ENCODE peak calls at places on chromosomes 3 and 15, in four cellular contexts. D is activated CD8-positive, alpha-beta memory T cell treated with anti-CD3 and anti-CD28 coated beads for 48 hours; V is iris pigment epithelial cell; O is heart left ventricle. P is an unnamed sample.

GRCh38 chr3:187107989-187108388 is 31.3 kb downstream of the RPL39L start:
- DNase-seq in V (no peak), O (no peak), D (no peak), P (no peak)

GRCh38 chr3:57089043-57089442 is 28.6 kb downstream of the SPATA12 start:
- DNase-seq in V (no peak), O (no peak), D (no peak), P (no peak)

GRCh38 chr15:85704021-85704420 is 90.7 kb downstream of the KLHL25 start:
- DNase-seq in V (no peak), O (no peak), D (no peak), P (no peak)

GRCh38 chr3:101779808-101780366 is 876 bp downstream of the NXPE3 start:
- DNase-seq in V (no peak), O (no peak), D (no peak), P (peak; percentile 57)

GRCh38 chr15:89016549-89017041 is 71.7 kb upstream of the ABHD2 start:
- DNase-seq in V (peak; percentile 17), D (no peak), O (peak; percentile 24), P (no peak)

GRCh38 chr3:28328188-28329151 is 20.1 kb upstream of the ZCWPW2 start:
- DNase-seq in O (no peak), V (peak; percentile 26), D (no peak), P (peak; percentile 38)

GRCh38 chr3:99714575-99714974 is 76.2 kb downstream of the COL8A1 start:
- DNase-seq in D (no peak), V (no peak), O (no peak), P (no peak)

GRCh38 chr3:142614059-142614626 is 17.9 kb downstream of the PLS1 start:
- DNase-seq in D (no peak), O (no peak), V (no peak), P (no peak)

GRCh38 chr15:100869151-100869999 is 10.3 kb upstream of the ALDH1A3 start:
- DNase-seq in D (no peak), V (no peak), O (no peak), P (peak; percentile 30)

GRCh38 chr3:142586803-142587406 is 8.4 kb upstream of the ATR start:
- DNase-seq in O (no peak), V (peak; percentile 77), D (no peak), P (peak; percentile 81)

P was measured in A673.